ENCODE peak calls at places on chromosomes 3 and 15, in five cellular contexts. One of them, this sample, is unnamed.

GRCh38 chr15:25965326-25965725 is 102.2 kb upstream of the ATP10A start:
- DNase-seq in iris pigment epithelial cell: no peak
- DNase-seq in stimulated activated naive B cell treated with anti-CD40 and anti-IgM and Interleukin-4, amounts not matched to agents 10 μg/mL and 1 μg/mL and 100 μg/mL, for 72 hours: no peak
- DNase-seq in LHCN-M2: no peak
- DNase-seq in posterior cingulate gyrus: no peak
- DNase-seq in this sample: no peak

GRCh38 chr15:93865610-93866009 is 365.8 kb upstream of the MCTP2 start:
- DNase-seq in iris pigment epithelial cell: no peak
- DNase-seq in stimulated activated naive B cell treated with anti-CD40 and anti-IgM and Interleukin-4, amounts not matched to agents 10 μg/mL and 1 μg/mL and 100 μg/mL, for 72 hours: no peak
- DNase-seq in LHCN-M2: no peak
- DNase-seq in posterior cingulate gyrus: no peak
- DNase-seq in this sample: no peak

GRCh38 chr15:45635191-45635638 is 386 bp downstream of the SQOR start:
- DNase-seq in iris pigment epithelial cell: peak
- DNase-seq in stimulated activated naive B cell treated with anti-CD40 and anti-IgM and Interleukin-4, amounts not matched to agents 10 μg/mL and 1 μg/mL and 100 μg/mL, for 72 hours: peak
- DNase-seq in LHCN-M2: peak
- DNase-seq in posterior cingulate gyrus: peak
- DNase-seq in this sample: no peak

GRCh38 chr3:101077361-101078011 is 84.3 kb upstream of the ABI3BP start:
- DNase-seq in iris pigment epithelial cell: peak
- DNase-seq in stimulated activated naive B cell treated with anti-CD40 and anti-IgM and Interleukin-4, amounts not matched to agents 10 μg/mL and 1 μg/mL and 100 μg/mL, for 72 hours: no peak
- DNase-seq in LHCN-M2: no peak
- DNase-seq in posterior cingulate gyrus: no peak
- DNase-seq in this sample: no peak

GRCh38 chr3:182979103-182979697 is 1.1 kb downstream of the DCUN1D1 start:
- DNase-seq in iris pigment epithelial cell: peak
- DNase-seq in stimulated activated naive B cell treated with anti-CD40 and anti-IgM and Interleukin-4, amounts not matched to agents 10 μg/mL and 1 μg/mL and 100 μg/mL, for 72 hours: no peak
- DNase-seq in LHCN-M2: no peak
- DNase-seq in posterior cingulate gyrus: no peak
- DNase-seq in this sample: no peak

GRCh38 chr15:69719527-69719926 is 266.9 kb downstream of the RPLP1 start:
- DNase-seq in iris pigment epithelial cell: no peak
- DNase-seq in stimulated activated naive B cell treated with anti-CD40 and anti-IgM and Interleukin-4, amounts not matched to agents 10 μg/mL and 1 μg/mL and 100 μg/mL, for 72 hours: peak
- DNase-seq in LHCN-M2: no peak
- DNase-seq in posterior cingulate gyrus: no peak
- DNase-seq in this sample: no peak

GRCh38 chr3:195105841-195106417 is 165.0 kb downstream of the XXYLT1 start:
- DNase-seq in iris pigment epithelial cell: no peak
- DNase-seq in stimulated activated naive B cell treated with anti-CD40 and anti-IgM and Interleukin-4, amounts not matched to agents 10 μg/mL and 1 μg/mL and 100 μg/mL, for 72 hours: no peak
- DNase-seq in LHCN-M2: no peak
- DNase-seq in posterior cingulate gyrus: no peak
- DNase-seq in this sample: no peak

GRCh38 chr3:38297947-38298711 is 16.0 kb downstream of the SLC22A14 start:
- DNase-seq in iris pigment epithelial cell: peak
- DNase-seq in stimulated activated naive B cell treated with anti-CD40 and anti-IgM and Interleukin-4, amounts not matched to agents 10 μg/mL and 1 μg/mL and 100 μg/mL, for 72 hours: no peak
- DNase-seq in LHCN-M2: peak
- DNase-seq in posterior cingulate gyrus: no peak
- DNase-seq in this sample: no peak

GRCh38 chr15:90529369-90530249 is at the start of gene CRTC3:
- DNase-seq in iris pigment epithelial cell: peak
- DNase-seq in stimulated activated naive B cell treated with anti-CD40 and anti-IgM and Interleukin-4, amounts not matched to agents 10 μg/mL and 1 μg/mL and 100 μg/mL, for 72 hours: peak
- DNase-seq in LHCN-M2: peak
- DNase-seq in posterior cingulate gyrus: peak
- DNase-seq in this sample: no peak

GRCh38 chr15:100311829-100312228 is 29.9 kb downstream of the ADAMTS17 start:
- DNase-seq in iris pigment epithelial cell: no peak
- DNase-seq in stimulated activated naive B cell treated with anti-CD40 and anti-IgM and Interleukin-4, amounts not matched to agents 10 μg/mL and 1 μg/mL and 100 μg/mL, for 72 hours: no peak
- DNase-seq in LHCN-M2: no peak
- DNase-seq in posterior cingulate gyrus: no peak
- DNase-seq in this sample: no peak

GRCh38 chr3:133803474-133803873 is 2.1 kb upstream of the SRPRB start:
- DNase-seq in iris pigment epithelial cell: no peak
- DNase-seq in stimulated activated naive B cell treated with anti-CD40 and anti-IgM and Interleukin-4, amounts not matched to agents 10 μg/mL and 1 μg/mL and 100 μg/mL, for 72 hours: no peak
- DNase-seq in LHCN-M2: no peak
- DNase-seq in posterior cingulate gyrus: no peak
- DNase-seq in this sample: no peak

GRCh38 chr3:124791639-124792111 is 61.4 kb downstream of the UMPS start:
- DNase-seq in iris pigment epithelial cell: peak
- DNase-seq in stimulated activated naive B cell treated with anti-CD40 and anti-IgM and Interleukin-4, amounts not matched to agents 10 μg/mL and 1 μg/mL and 100 μg/mL, for 72 hours: no peak
- DNase-seq in LHCN-M2: peak
- DNase-seq in posterior cingulate gyrus: no peak
- DNase-seq in this sample: peak

GRCh38 chr15:63474810-63475316 is 29.5 kb upstream of the USP3 start:
- DNase-seq in iris pigment epithelial cell: no peak
- DNase-seq in stimulated activated naive B cell treated with anti-CD40 and anti-IgM and Interleukin-4, amounts not matched to agents 10 μg/mL and 1 μg/mL and 100 μg/mL, for 72 hours: peak
- DNase-seq in LHCN-M2: no peak
- DNase-seq in posterior cingulate gyrus: no peak
- DNase-seq in this sample: no peak

GRCh38 chr3:68631810-68632545 is 300.4 kb downstream of the TAFA4 start:
- DNase-seq in iris pigment epithelial cell: no peak
- DNase-seq in stimulated activated naive B cell treated with anti-CD40 and anti-IgM and Interleukin-4, amounts not matched to agents 10 μg/mL and 1 μg/mL and 100 μg/mL, for 72 hours: no peak
- DNase-seq in LHCN-M2: no peak
- DNase-seq in posterior cingulate gyrus: no peak
- DNase-seq in this sample: no peak

GRCh38 chr3:126356373-126357298 is 572 bp downstream of the KLF15 start:
- DNase-seq in iris pigment epithelial cell: peak
- DNase-seq in stimulated activated naive B cell treated with anti-CD40 and anti-IgM and Interleukin-4, amounts not matched to agents 10 μg/mL and 1 μg/mL and 100 μg/mL, for 72 hours: no peak
- DNase-seq in LHCN-M2: no peak
- DNase-seq in posterior cingulate gyrus: no peak
- DNase-seq in this sample: no peak

GRCh38 chr15:31228980-31229826 is 97.4 kb upstream of the KLF13 start:
- DNase-seq in iris pigment epithelial cell: no peak
- DNase-seq in stimulated activated naive B cell treated with anti-CD40 and anti-IgM and Interleukin-4, amounts not matched to agents 10 μg/mL and 1 μg/mL and 100 μg/mL, for 72 hours: peak
- DNase-seq in LHCN-M2: no peak
- DNase-seq in posterior cingulate gyrus: no peak
- DNase-seq in this sample: no peak

GRCh38 chr3:140508545-140508944 is 169.3 kb upstream of the TRIM42 start:
- DNase-seq in iris pigment epithelial cell: no peak
- DNase-seq in stimulated activated naive B cell treated with anti-CD40 and anti-IgM and Interleukin-4, amounts not matched to agents 10 μg/mL and 1 μg/mL and 100 μg/mL, for 72 hours: no peak
- DNase-seq in LHCN-M2: no peak
- DNase-seq in posterior cingulate gyrus: no peak
- DNase-seq in this sample: no peak

GRCh38 chr3:134795776-134796312 is 784 bp downstream of the EPHB1 start:
- DNase-seq in iris pigment epithelial cell: peak
- DNase-seq in stimulated activated naive B cell treated with anti-CD40 and anti-IgM and Interleukin-4, amounts not matched to agents 10 μg/mL and 1 μg/mL and 100 μg/mL, for 72 hours: no peak
- DNase-seq in LHCN-M2: peak
- DNase-seq in posterior cingulate gyrus: peak
- DNase-seq in this sample: no peak

GRCh38 chr3:188656196-188656982 is 502.4 kb downstream of the LPP start:
- DNase-seq in iris pigment epithelial cell: peak
- DNase-seq in stimulated activated naive B cell treated with anti-CD40 and anti-IgM and Interleukin-4, amounts not matched to agents 10 μg/mL and 1 μg/mL and 100 μg/mL, for 72 hours: no peak
- DNase-seq in LHCN-M2: peak
- DNase-seq in posterior cingulate gyrus: no peak
- DNase-seq in this sample: no peak

GRCh38 chr15:71747128-71748083 is 62.9 kb upstream of the NR2E3 start:
- DNase-seq in iris pigment epithelial cell: peak
- DNase-seq in stimulated activated naive B cell treated with anti-CD40 and anti-IgM and Interleukin-4, amounts not matched to agents 10 μg/mL and 1 μg/mL and 100 μg/mL, for 72 hours: no peak
- DNase-seq in LHCN-M2: peak
- DNase-seq in posterior cingulate gyrus: no peak
- DNase-seq in this sample: no peak

GRCh38 chr15:40354408-40355171 is 3.4 kb upstream of the DISP2 start:
- DNase-seq in iris pigment epithelial cell: no peak
- DNase-seq in stimulated activated naive B cell treated with anti-CD40 and anti-IgM and Interleukin-4, amounts not matched to agents 10 μg/mL and 1 μg/mL and 100 μg/mL, for 72 hours: no peak
- DNase-seq in LHCN-M2: peak
- DNase-seq in posterior cingulate gyrus: peak
- DNase-seq in this sample: no peak

GRCh38 chr3:127538569-127538968 is 52.0 kb downstream of the TPRA1 start:
- DNase-seq in iris pigment epithelial cell: no peak
- DNase-seq in stimulated activated naive B cell treated with anti-CD40 and anti-IgM and Interleukin-4, amounts not matched to agents 10 μg/mL and 1 μg/mL and 100 μg/mL, for 72 hours: no peak
- DNase-seq in LHCN-M2: no peak
- DNase-seq in posterior cingulate gyrus: no peak
- DNase-seq in this sample: no peak

GRCh38 chr3:171415070-171415469 is 45.1 kb downstream of the TNIK start:
- DNase-seq in iris pigment epithelial cell: peak
- DNase-seq in stimulated activated naive B cell treated with anti-CD40 and anti-IgM and Interleukin-4, amounts not matched to agents 10 μg/mL and 1 μg/mL and 100 μg/mL, for 72 hours: no peak
- DNase-seq in LHCN-M2: peak
- DNase-seq in posterior cingulate gyrus: no peak
- DNase-seq in this sample: no peak

GRCh38 chr3:78875431-78875830 is 892.4 kb downstream of the ROBO1 start:
- DNase-seq in iris pigment epithelial cell: no peak
- DNase-seq in stimulated activated naive B cell treated with anti-CD40 and anti-IgM and Interleukin-4, amounts not matched to agents 10 μg/mL and 1 μg/mL and 100 μg/mL, for 72 hours: no peak
- DNase-seq in LHCN-M2: no peak
- DNase-seq in posterior cingulate gyrus: no peak
- DNase-seq in this sample: no peak

GRCh38 chr15:76393614-76394013 is 57.0 kb downstream of the ISL2 start:
- DNase-seq in iris pigment epithelial cell: peak
- DNase-seq in stimulated activated naive B cell treated with anti-CD40 and anti-IgM and Interleukin-4, amounts not matched to agents 10 μg/mL and 1 μg/mL and 100 μg/mL, for 72 hours: no peak
- DNase-seq in LHCN-M2: peak
- DNase-seq in posterior cingulate gyrus: no peak
- DNase-seq in this sample: no peak

GRCh38 chr3:186025161-186025560 is 83.7 kb downstream of the ETV5 start:
- DNase-seq in iris pigment epithelial cell: peak
- DNase-seq in stimulated activated naive B cell treated with anti-CD40 and anti-IgM and Interleukin-4, amounts not matched to agents 10 μg/mL and 1 μg/mL and 100 μg/mL, for 72 hours: no peak
- DNase-seq in LHCN-M2: peak
- DNase-seq in posterior cingulate gyrus: no peak
- DNase-seq in this sample: no peak

GRCh38 chr3:42173307-42173706 is 82.2 kb downstream of the TRAK1 start:
- DNase-seq in iris pigment epithelial cell: no peak
- DNase-seq in stimulated activated naive B cell treated with anti-CD40 and anti-IgM and Interleukin-4, amounts not matched to agents 10 μg/mL and 1 μg/mL and 100 μg/mL, for 72 hours: no peak
- DNase-seq in LHCN-M2: no peak
- DNase-seq in posterior cingulate gyrus: no peak
- DNase-seq in this sample: no peak

GRCh38 chr3:195207731-195208130 is 63.2 kb downstream of the XXYLT1 start:
- DNase-seq in iris pigment epithelial cell: no peak
- DNase-seq in stimulated activated naive B cell treated with anti-CD40 and anti-IgM and Interleukin-4, amounts not matched to agents 10 μg/mL and 1 μg/mL and 100 μg/mL, for 72 hours: no peak
- DNase-seq in LHCN-M2: no peak
- DNase-seq in posterior cingulate gyrus: no peak
- DNase-seq in this sample: no peak

GRCh38 chr15:66878761-66879160 is 176.7 kb downstream of the SMAD6 start:
- DNase-seq in iris pigment epithelial cell: no peak
- DNase-seq in stimulated activated naive B cell treated with anti-CD40 and anti-IgM and Interleukin-4, amounts not matched to agents 10 μg/mL and 1 μg/mL and 100 μg/mL, for 72 hours: no peak
- DNase-seq in LHCN-M2: no peak
- DNase-seq in posterior cingulate gyrus: no peak
- DNase-seq in this sample: no peak

GRCh38 chr15:79522656-79523055 is 90.5 kb downstream of the MINAR1 start:
- DNase-seq in iris pigment epithelial cell: peak
- DNase-seq in stimulated activated naive B cell treated with anti-CD40 and anti-IgM and Interleukin-4, amounts not matched to agents 10 μg/mL and 1 μg/mL and 100 μg/mL, for 72 hours: no peak
- DNase-seq in LHCN-M2: no peak
- DNase-seq in posterior cingulate gyrus: no peak
- DNase-seq in this sample: no peak

This sample was measured in AG04449.